ENCODE peak calls at places on chromosomes 16 and 17, in eight cellular contexts. One of them, this sample, is unnamed.

GRCh38 chr17:69596141-69596540 is 181.6 kb downstream of the MAP2K6 start:
- DNase-seq in T-helper 17 cell: no peak
- DNase-seq in cardiac muscle cell: no peak
- DNase-seq in ELR: no peak
- DNase-seq in activated B cell treated with CpG ODN at 0.5 μM for 24 hours: no peak
- DNase-seq in T-helper 1 cell: no peak
- DNase-seq in MCF 10A: no peak
- DNase-seq in T-helper 2 cell: no peak
- DNase-seq in this sample: no peak

GRCh38 chr17:29235904-29236303 is 10.8 kb upstream of the CRYBA1 start:
- DNase-seq in T-helper 2 cell: no peak
- DNase-seq in T-helper 17 cell: no peak
- DNase-seq in T-helper 1 cell: no peak
- DNase-seq in activated B cell treated with CpG ODN at 0.5 μM for 24 hours: no peak
- DNase-seq in cardiac muscle cell: no peak
- DNase-seq in ELR: no peak
- DNase-seq in MCF 10A: no peak
- DNase-seq in this sample: no peak

GRCh38 chr16:87389245-87389644 is 2.9 kb upstream of the MAP1LC3B start:
- DNase-seq in activated B cell treated with CpG ODN at 0.5 μM for 24 hours: no peak
- DNase-seq in T-helper 1 cell: no peak
- DNase-seq in T-helper 2 cell: no peak
- DNase-seq in ELR: no peak
- DNase-seq in cardiac muscle cell: no peak
- DNase-seq in T-helper 17 cell: no peak
- DNase-seq in MCF 10A: no peak
- DNase-seq in this sample: no peak

GRCh38 chr17:27496501-27496943 is 40.3 kb downstream of the KSR1 start:
- DNase-seq in cardiac muscle cell: no peak
- DNase-seq in MCF 10A: no peak
- DNase-seq in ELR: no peak
- DNase-seq in activated B cell treated with CpG ODN at 0.5 μM for 24 hours: no peak
- DNase-seq in T-helper 2 cell: no peak
- DNase-seq in T-helper 17 cell: no peak
- DNase-seq in T-helper 1 cell: no peak
- DNase-seq in this sample: no peak

GRCh38 chr16:58028541-58029070 is 3.1 kb downstream of the MMP15 start:
- DNase-seq in T-helper 2 cell: no peak
- DNase-seq in cardiac muscle cell: no peak
- DNase-seq in ELR: no peak
- DNase-seq in T-helper 1 cell: no peak
- DNase-seq in T-helper 17 cell: no peak
- DNase-seq in MCF 10A: no peak
- DNase-seq in activated B cell treated with CpG ODN at 0.5 μM for 24 hours: no peak
- DNase-seq in this sample: no peak

GRCh38 chr17:30357476-30357875 is 21.3 kb upstream of the CPD start:
- DNase-seq in cardiac muscle cell: no peak
- DNase-seq in MCF 10A: no peak
- DNase-seq in T-helper 1 cell: no peak
- DNase-seq in ELR: no peak
- DNase-seq in T-helper 17 cell: no peak
- DNase-seq in activated B cell treated with CpG ODN at 0.5 μM for 24 hours: no peak
- DNase-seq in T-helper 2 cell: no peak
- DNase-seq in this sample: no peak

GRCh38 chr16:52383071-52383470 is 163.9 kb downstream of the TOX3 start:
- DNase-seq in T-helper 1 cell: no peak
- DNase-seq in T-helper 2 cell: no peak
- DNase-seq in MCF 10A: no peak
- DNase-seq in cardiac muscle cell: no peak
- DNase-seq in activated B cell treated with CpG ODN at 0.5 μM for 24 hours: no peak
- DNase-seq in T-helper 17 cell: no peak
- DNase-seq in ELR: no peak
- DNase-seq in this sample: no peak

GRCh38 chr17:67390646-67391480 is 13.8 kb downstream of the PITPNC1 start:
- DNase-seq in MCF 10A: peak
- DNase-seq in T-helper 1 cell: peak
- DNase-seq in activated B cell treated with CpG ODN at 0.5 μM for 24 hours: no peak
- DNase-seq in cardiac muscle cell: no peak
- DNase-seq in ELR: peak
- DNase-seq in T-helper 17 cell: no peak
- DNase-seq in T-helper 2 cell: peak
- DNase-seq in this sample: no peak

GRCh38 chr17:75769536-75769935 is 4.5 kb upstream of the GALK1 start:
- DNase-seq in ELR: no peak
- DNase-seq in T-helper 2 cell: no peak
- DNase-seq in T-helper 17 cell: no peak
- DNase-seq in MCF 10A: no peak
- DNase-seq in T-helper 1 cell: no peak
- DNase-seq in cardiac muscle cell: no peak
- DNase-seq in activated B cell treated with CpG ODN at 0.5 μM for 24 hours: no peak
- DNase-seq in this sample: no peak

GRCh38 chr17:35749560-35750412 is 3.3 kb downstream of the GAS2L2 start:
- DNase-seq in T-helper 17 cell: no peak
- DNase-seq in T-helper 2 cell: peak
- DNase-seq in activated B cell treated with CpG ODN at 0.5 μM for 24 hours: no peak
- DNase-seq in T-helper 1 cell: no peak
- DNase-seq in ELR: no peak
- DNase-seq in cardiac muscle cell: no peak
- DNase-seq in MCF 10A: no peak
- DNase-seq in this sample: no peak

GRCh38 chr17:29613856-29614255 is 8.9 kb downstream of the CORO6 start:
- DNase-seq in T-helper 17 cell: no peak
- DNase-seq in ELR: no peak
- DNase-seq in T-helper 2 cell: no peak
- DNase-seq in MCF 10A: no peak
- DNase-seq in activated B cell treated with CpG ODN at 0.5 μM for 24 hours: no peak
- DNase-seq in cardiac muscle cell: no peak
- DNase-seq in T-helper 1 cell: no peak
- DNase-seq in this sample: no peak

GRCh38 chr17:81337449-81337848 is 42.3 kb upstream of the SLC38A10 start:
- DNase-seq in MCF 10A: no peak
- DNase-seq in cardiac muscle cell: no peak
- DNase-seq in T-helper 2 cell: no peak
- DNase-seq in ELR: no peak
- DNase-seq in T-helper 17 cell: no peak
- DNase-seq in activated B cell treated with CpG ODN at 0.5 μM for 24 hours: no peak
- DNase-seq in T-helper 1 cell: no peak
- DNase-seq in this sample: no peak

GRCh38 chr16:56773531-56773930 is 43.6 kb downstream of the NUP93 start:
- DNase-seq in T-helper 1 cell: no peak
- DNase-seq in cardiac muscle cell: no peak
- DNase-seq in activated B cell treated with CpG ODN at 0.5 μM for 24 hours: no peak
- DNase-seq in ELR: no peak
- DNase-seq in MCF 10A: no peak
- DNase-seq in T-helper 2 cell: no peak
- DNase-seq in T-helper 17 cell: no peak
- DNase-seq in this sample: no peak

GRCh38 chr17:74736423-74737298 is at the start of gene RAB37:
- DNase-seq in T-helper 17 cell: peak
- DNase-seq in T-helper 2 cell: peak
- DNase-seq in ELR: peak
- DNase-seq in MCF 10A: no peak
- DNase-seq in cardiac muscle cell: peak
- DNase-seq in activated B cell treated with CpG ODN at 0.5 μM for 24 hours: peak
- DNase-seq in T-helper 1 cell: peak
- DNase-seq in this sample: peak

GRCh38 chr17:82005701-82006348 is 16.9 kb downstream of the CENPX start:
- DNase-seq in T-helper 2 cell: no peak
- DNase-seq in activated B cell treated with CpG ODN at 0.5 μM for 24 hours: no peak
- DNase-seq in T-helper 1 cell: no peak
- DNase-seq in MCF 10A: no peak
- DNase-seq in T-helper 17 cell: no peak
- DNase-seq in ELR: no peak
- DNase-seq in cardiac muscle cell: no peak
- DNase-seq in this sample: no peak

GRCh38 chr16:4309833-4310266 is 6.0 kb upstream of the GLIS2 start:
- DNase-seq in T-helper 2 cell: peak
- DNase-seq in ELR: peak
- DNase-seq in cardiac muscle cell: peak
- DNase-seq in activated B cell treated with CpG ODN at 0.5 μM for 24 hours: peak
- DNase-seq in T-helper 17 cell: peak
- DNase-seq in T-helper 1 cell: peak
- DNase-seq in MCF 10A: no peak
- DNase-seq in this sample: peak

GRCh38 chr16:66988197-66988788 is at the start of gene CES4A:
- DNase-seq in T-helper 2 cell: peak
- DNase-seq in MCF 10A: peak
- DNase-seq in T-helper 1 cell: no peak
- DNase-seq in ELR: peak
- DNase-seq in activated B cell treated with CpG ODN at 0.5 μM for 24 hours: no peak
- DNase-seq in T-helper 17 cell: no peak
- DNase-seq in cardiac muscle cell: no peak
- DNase-seq in this sample: no peak

GRCh38 chr16:70250748-70251650 is 741 bp downstream of the EXOSC6 start:
- DNase-seq in cardiac muscle cell: peak
- DNase-seq in ELR: peak
- DNase-seq in activated B cell treated with CpG ODN at 0.5 μM for 24 hours: no peak
- DNase-seq in T-helper 1 cell: peak
- DNase-seq in T-helper 2 cell: peak
- DNase-seq in T-helper 17 cell: no peak
- DNase-seq in MCF 10A: peak
- DNase-seq in this sample: peak

GRCh38 chr17:42068979-42069378 is 18.6 kb upstream of the C17orf113 start:
- DNase-seq in cardiac muscle cell: no peak
- DNase-seq in activated B cell treated with CpG ODN at 0.5 μM for 24 hours: no peak
- DNase-seq in ELR: no peak
- DNase-seq in T-helper 2 cell: no peak
- DNase-seq in MCF 10A: no peak
- DNase-seq in T-helper 1 cell: no peak
- DNase-seq in T-helper 17 cell: no peak
- DNase-seq in this sample: no peak

GRCh38 chr16:68351463-68351862 is 40.6 kb downstream of the PRMT7 start:
- DNase-seq in T-helper 2 cell: no peak
- DNase-seq in MCF 10A: no peak
- DNase-seq in activated B cell treated with CpG ODN at 0.5 μM for 24 hours: no peak
- DNase-seq in ELR: no peak
- DNase-seq in T-helper 17 cell: no peak
- DNase-seq in T-helper 1 cell: no peak
- DNase-seq in cardiac muscle cell: no peak
- DNase-seq in this sample: no peak

GRCh38 chr16:68605746-68606145 is 39.4 kb upstream of the CDH3 start:
- DNase-seq in MCF 10A: peak
- DNase-seq in T-helper 2 cell: no peak
- DNase-seq in ELR: peak
- DNase-seq in activated B cell treated with CpG ODN at 0.5 μM for 24 hours: no peak
- DNase-seq in T-helper 17 cell: no peak
- DNase-seq in T-helper 1 cell: no peak
- DNase-seq in cardiac muscle cell: no peak
- DNase-seq in this sample: no peak

GRCh38 chr17:59757881-59758385 is 50.5 kb downstream of the VMP1 start:
- DNase-seq in cardiac muscle cell: no peak
- DNase-seq in T-helper 2 cell: no peak
- DNase-seq in MCF 10A: no peak
- DNase-seq in T-helper 1 cell: no peak
- DNase-seq in activated B cell treated with CpG ODN at 0.5 μM for 24 hours: no peak
- DNase-seq in ELR: no peak
- DNase-seq in T-helper 17 cell: no peak
- DNase-seq in this sample: no peak

GRCh38 chr17:50532452-50533024 is at the start of gene EPN3:
- DNase-seq in T-helper 1 cell: no peak
- DNase-seq in T-helper 17 cell: no peak
- DNase-seq in ELR: peak
- DNase-seq in activated B cell treated with CpG ODN at 0.5 μM for 24 hours: no peak
- DNase-seq in T-helper 2 cell: no peak
- DNase-seq in MCF 10A: no peak
- DNase-seq in cardiac muscle cell: peak
- DNase-seq in this sample: no peak

GRCh38 chr17:41792835-41793748 is 6.6 kb upstream of the JUP start:
- DNase-seq in T-helper 2 cell: no peak
- DNase-seq in MCF 10A: peak
- DNase-seq in T-helper 1 cell: no peak
- DNase-seq in activated B cell treated with CpG ODN at 0.5 μM for 24 hours: no peak
- DNase-seq in ELR: peak
- DNase-seq in cardiac muscle cell: peak
- DNase-seq in T-helper 17 cell: no peak
- DNase-seq in this sample: no peak

GRCh38 chr16:50845296-50845695 is 103.4 kb downstream of the CYLD start:
- DNase-seq in ELR: no peak
- DNase-seq in cardiac muscle cell: no peak
- DNase-seq in T-helper 2 cell: no peak
- DNase-seq in MCF 10A: no peak
- DNase-seq in activated B cell treated with CpG ODN at 0.5 μM for 24 hours: no peak
- DNase-seq in T-helper 1 cell: no peak
- DNase-seq in T-helper 17 cell: no peak
- DNase-seq in this sample: no peak

GRCh38 chr16:88763502-88764053 is 21.4 kb downstream of the PIEZO1 start:
- DNase-seq in MCF 10A: no peak
- DNase-seq in T-helper 2 cell: no peak
- DNase-seq in T-helper 1 cell: no peak
- DNase-seq in activated B cell treated with CpG ODN at 0.5 μM for 24 hours: no peak
- DNase-seq in T-helper 17 cell: no peak
- DNase-seq in ELR: no peak
- DNase-seq in cardiac muscle cell: peak
- DNase-seq in this sample: no peak

GRCh38 chr16:68350951-68351350 is 40.1 kb downstream of the PRMT7 start:
- DNase-seq in T-helper 2 cell: no peak
- DNase-seq in activated B cell treated with CpG ODN at 0.5 μM for 24 hours: no peak
- DNase-seq in cardiac muscle cell: no peak
- DNase-seq in ELR: no peak
- DNase-seq in MCF 10A: no peak
- DNase-seq in T-helper 17 cell: no peak
- DNase-seq in T-helper 1 cell: no peak
- DNase-seq in this sample: no peak

GRCh38 chr17:60149691-60150582 is at the start of gene CA4:
- DNase-seq in ELR: no peak
- DNase-seq in T-helper 17 cell: no peak
- DNase-seq in T-helper 1 cell: no peak
- DNase-seq in T-helper 2 cell: no peak
- DNase-seq in cardiac muscle cell: peak
- DNase-seq in MCF 10A: no peak
- DNase-seq in activated B cell treated with CpG ODN at 0.5 μM for 24 hours: no peak
- DNase-seq in this sample: no peak

GRCh38 chr17:76204277-76204676 is 36.0 kb downstream of the RNF157 start:
- DNase-seq in cardiac muscle cell: no peak
- DNase-seq in T-helper 1 cell: no peak
- DNase-seq in MCF 10A: peak
- DNase-seq in T-helper 2 cell: no peak
- DNase-seq in activated B cell treated with CpG ODN at 0.5 μM for 24 hours: no peak
- DNase-seq in ELR: peak
- DNase-seq in T-helper 17 cell: no peak
- DNase-seq in this sample: no peak

GRCh38 chr16:13883881-13884280 is 36.1 kb upstream of the ERCC4 start:
- DNase-seq in cardiac muscle cell: no peak
- DNase-seq in T-helper 2 cell: no peak
- DNase-seq in T-helper 17 cell: no peak
- DNase-seq in T-helper 1 cell: no peak
- DNase-seq in activated B cell treated with CpG ODN at 0.5 μM for 24 hours: no peak
- DNase-seq in ELR: no peak
- DNase-seq in MCF 10A: no peak
- DNase-seq in this sample: no peak

GRCh38 chr16:21205303-21205702 is 6.1 kb downstream of the ZP2 start:
- DNase-seq in ELR: no peak
- DNase-seq in MCF 10A: no peak
- DNase-seq in cardiac muscle cell: no peak
- DNase-seq in T-helper 1 cell: no peak
- DNase-seq in T-helper 17 cell: no peak
- DNase-seq in T-helper 2 cell: no peak
- DNase-seq in activated B cell treated with CpG ODN at 0.5 μM for 24 hours: no peak
- DNase-seq in this sample: no peak